ENCODE peak calls at places on chromosomes 2 and 18, in six cellular contexts. P is A549; J is activated naive CD4-positive, alpha-beta T cell treated with anti-CD3 and anti-CD28 coated beads for 36 hours; A is EL; F is stimulated activated CD4-positive, alpha-beta T cell treated with anti-CD3 and anti-CD28 coated beads, Interleukin-2, amount 100 ng/mL, for 48 hours; D is NCI-H1105. Q is an unnamed sample.

GRCh38 chr2:45636013-45636412 is 15.5 kb upstream of the PRKCE start:
- DNase-seq in J (no peak), F (no peak), D (no peak), A (no peak), P (no peak), Q (no peak)

GRCh38 chr2:28356095-28356911 is 36.4 kb upstream of the FOSL2 start:
- DNase-seq in F (no peak), P (no peak), A (peak; percentile 91), J (peak; percentile 45), D (peak; percentile 58), Q (no peak)

GRCh38 chr18:59681521-59682004 is 15.7 kb downstream of the CCBE1 start:
- DNase-seq in P (no peak), D (no peak), A (no peak), J (no peak), F (no peak), Q (no peak)

GRCh38 chr2:197604117-197604516 is 71.3 kb downstream of the RFTN2 start:
- DNase-seq in A (no peak), P (no peak), J (no peak), F (no peak), D (no peak), Q (no peak)

GRCh38 chr2:187553908-187554703 is at the start of gene TFPI:
- DNase-seq in A (peak; percentile 76), D (no peak), J (no peak), P (no peak), F (no peak), Q (no peak)

GRCh38 chr2:122514451-122514996 is 759.1 kb downstream of the TSN start:
- DNase-seq in F (no peak), D (no peak), A (peak; percentile 5), P (no peak), J (no peak), Q (no peak)

GRCh38 chr2:64859208-64860161 is 129.7 kb upstream of the SLC1A4 start:
- DNase-seq in P (peak; percentile 93), J (peak; percentile 39), A (peak; percentile 93), D (peak; percentile 48), F (no peak), Q (peak; percentile 49)

GRCh38 chr2:241903121-241904010 is 33.8 kb downstream of the RTP5 start:
- DNase-seq in D (no peak), A (no peak), J (no peak), F (no peak), P (no peak), Q (no peak)

GRCh38 chr2:144137705-144138428 is 382.1 kb downstream of the ZEB2 start:
- DNase-seq in F (no peak), P (no peak), J (no peak), D (no peak), A (peak; percentile 77), Q (no peak)

GRCh38 chr2:174749793-174750192 is 14.5 kb downstream of the CHRNA1 start:
- DNase-seq in J (no peak), A (no peak), D (no peak), F (no peak), P (no peak), Q (no peak)

GRCh38 chr2:181574321-181574720 is 82.6 kb downstream of the CERKL start:
- DNase-seq in F (no peak), P (no peak), D (peak; percentile 58), J (no peak), A (no peak), Q (no peak)

GRCh38 chr2:27029051-27029450 is 3.7 kb upstream of the TMEM214 start:
- DNase-seq in A (peak; percentile 23), P (no peak), D (no peak), F (no peak), J (no peak), Q (no peak)

GRCh38 chr2:102094917-102095316 is 47.6 kb upstream of the IL1R1 start:
- DNase-seq in A (peak; percentile 90), D (no peak), J (peak; percentile 72), F (no peak), P (no peak), Q (no peak)

GRCh38 chr2:239017491-239018098 is 169.7 kb downstream of the TWIST2 start:
- DNase-seq in A (no peak), F (no peak), P (no peak), J (no peak), D (no peak), Q (no peak)

GRCh38 chr2:226800941-226801784 is 1.5 kb upstream of the IRS1 start:
- DNase-seq in D (peak; percentile 59), P (peak; percentile 84), F (peak; percentile 77), A (peak; percentile 70), J (peak; percentile 85), Q (peak; percentile 95)

GRCh38 chr18:45024357-45025107 is 343.8 kb downstream of the SETBP1 start:
- DNase-seq in P (no peak), J (no peak), F (no peak), A (no peak), D (no peak), Q (no peak)

GRCh38 chr2:127428057-127428814 is 10.0 kb downstream of the PROC start:
- DNase-seq in J (no peak), D (no peak), P (no peak), A (no peak), F (no peak), Q (no peak)

GRCh38 chr2:12587228-12587627 is 129.5 kb upstream of the TRIB2 start:
- DNase-seq in D (no peak), J (no peak), P (no peak), F (no peak), A (no peak), Q (no peak)

GRCh38 chr2:105969552-105969951 is 224.5 kb downstream of the UXS1 start:
- DNase-seq in F (peak; percentile 13), D (no peak), A (no peak), P (no peak), J (peak; percentile 35), Q (peak; percentile 47)

GRCh38 chr18:13570856-13571495 is 155.4 kb downstream of the FAM210A start:
- DNase-seq in D (no peak), A (no peak), F (no peak), J (peak; percentile 27), P (no peak), Q (no peak)

GRCh38 chr2:224925822-224926124 is 116.5 kb downstream of the DOCK10 start:
- DNase-seq in P (no peak), J (no peak), A (peak; percentile 17), F (no peak), D (no peak), Q (no peak)

GRCh38 chr2:149648282-149649030 is 60.9 kb upstream of the MMADHC start:
- DNase-seq in D (no peak), P (peak; percentile 17), J (no peak), A (peak; percentile 98), F (no peak), Q (no peak)

GRCh38 chr2:1572638-1573037 is 159.4 kb downstream of the TPO start:
- DNase-seq in F (no peak), A (peak; percentile 57), D (no peak), J (no peak), P (no peak), Q (no peak)

GRCh38 chr2:16323551-16324543 is 341.8 kb downstream of the CYRIA start:
- DNase-seq in A (no peak), F (no peak), D (no peak), J (no peak), P (no peak), Q (no peak)

GRCh38 chr2:121884515-121884915 is 129.1 kb downstream of the TSN start:
- DNase-seq in P (no peak), J (no peak), A (no peak), F (no peak), D (no peak), Q (no peak)

GRCh38 chr2:4882421-4882820 is 809.8 kb upstream of the SOX11 start:
- DNase-seq in J (no peak), P (no peak), F (no peak), D (peak; percentile 65), A (no peak), Q (no peak)

GRCh38 chr2:168841445-168841844 is 39.0 kb downstream of the NOSTRIN start:
- DNase-seq in J (no peak), A (no peak), D (peak; percentile 70), F (no peak), P (no peak), Q (no peak)

Q was measured in glutamatergic neuron.